ENCODE peak calls at places on chromosomes 16 and 17, in seven cellular contexts. One of them, this sample, is unnamed.
A peak's percentile ranks its signal among the peaks of the same experiment; 100 is the strongest.

GRCh38 chr17:77535435-77535834 is 394.7 kb downstream of the SEC14L1 start:
- DNase-seq in endothelial cell: no peak
- DNase-seq in colonic mucosa: no peak
- DNase-seq in brain microvascular endothelial cell: no peak
- DNase-seq in CD8-positive, alpha-beta T cell: no peak
- DNase-seq in A549: no peak
- DNase-seq in mesothelial cell of epicardium: no peak
- DNase-seq in this sample: no peak

GRCh38 chr17:61400786-61401279 is 1.2 kb downstream of the TBX2 start:
- DNase-seq in endothelial cell: no peak
- DNase-seq in colonic mucosa: no peak
- DNase-seq in brain microvascular endothelial cell: no peak
- DNase-seq in CD8-positive, alpha-beta T cell: no peak
- DNase-seq in A549: no peak
- DNase-seq in mesothelial cell of epicardium: no peak
- DNase-seq in this sample: no peak

GRCh38 chr17:63929860-63930766 is 2.0 kb downstream of the CD79B start:
- DNase-seq in endothelial cell: no peak
- DNase-seq in colonic mucosa: no peak
- DNase-seq in brain microvascular endothelial cell: no peak
- DNase-seq in CD8-positive, alpha-beta T cell: no peak
- DNase-seq in A549: no peak
- DNase-seq in mesothelial cell of epicardium: no peak
- DNase-seq in this sample: no peak

GRCh38 chr17:69335018-69335417 is 8.1 kb upstream of the ABCA5 start:
- DNase-seq in endothelial cell: no peak
- DNase-seq in colonic mucosa: no peak
- DNase-seq in brain microvascular endothelial cell: no peak
- DNase-seq in CD8-positive, alpha-beta T cell: no peak
- DNase-seq in A549: peak; percentile 68
- DNase-seq in mesothelial cell of epicardium: no peak
- DNase-seq in this sample: no peak

GRCh38 chr16:12758031-12758669 is 45.5 kb downstream of the CPPED1 start:
- DNase-seq in endothelial cell: no peak
- DNase-seq in colonic mucosa: no peak
- DNase-seq in brain microvascular endothelial cell: no peak
- DNase-seq in CD8-positive, alpha-beta T cell: no peak
- DNase-seq in A549: no peak
- DNase-seq in mesothelial cell of epicardium: no peak
- DNase-seq in this sample: no peak

GRCh38 chr17:11880714-11881113 is 116.6 kb downstream of the ZNF18 start:
- DNase-seq in endothelial cell: no peak
- DNase-seq in colonic mucosa: peak; percentile 23
- DNase-seq in brain microvascular endothelial cell: no peak
- DNase-seq in CD8-positive, alpha-beta T cell: no peak
- DNase-seq in A549: peak; percentile 71
- DNase-seq in mesothelial cell of epicardium: no peak
- DNase-seq in this sample: peak; percentile 34

GRCh38 chr16:48384305-48384981 is 770 bp downstream of the SIAH1 start:
- DNase-seq in endothelial cell: peak; percentile 74
- DNase-seq in colonic mucosa: peak; percentile 65
- DNase-seq in brain microvascular endothelial cell: peak; percentile 20
- DNase-seq in CD8-positive, alpha-beta T cell: peak; percentile 21
- DNase-seq in A549: peak; percentile 64
- DNase-seq in mesothelial cell of epicardium: peak; percentile 30
- DNase-seq in this sample: peak; percentile 74

GRCh38 chr16:78045865-78046581 is 23.7 kb downstream of the CLEC3A start:
- DNase-seq in endothelial cell: peak; percentile 99
- DNase-seq in colonic mucosa: peak; percentile 36
- DNase-seq in brain microvascular endothelial cell: peak; percentile 55
- DNase-seq in CD8-positive, alpha-beta T cell: no peak
- DNase-seq in A549: peak; percentile 36
- DNase-seq in mesothelial cell of epicardium: peak; percentile 79
- DNase-seq in this sample: peak; percentile 75

GRCh38 chr16:60419859-60420258 is 1616.4 kb downstream of the CDH8 start:
- DNase-seq in endothelial cell: no peak
- DNase-seq in colonic mucosa: no peak
- DNase-seq in brain microvascular endothelial cell: no peak
- DNase-seq in CD8-positive, alpha-beta T cell: no peak
- DNase-seq in A549: peak; percentile 1
- DNase-seq in mesothelial cell of epicardium: no peak
- DNase-seq in this sample: no peak

GRCh38 chr16:82432261-82432660 is 194.5 kb upstream of the CDH13 start:
- DNase-seq in endothelial cell: no peak
- DNase-seq in colonic mucosa: no peak
- DNase-seq in brain microvascular endothelial cell: no peak
- DNase-seq in CD8-positive, alpha-beta T cell: no peak
- DNase-seq in A549: no peak
- DNase-seq in mesothelial cell of epicardium: no peak
- DNase-seq in this sample: no peak

GRCh38 chr17:68944435-68945035 is 10.7 kb downstream of the ABCA8 start:
- DNase-seq in endothelial cell: peak; percentile 21
- DNase-seq in colonic mucosa: no peak
- DNase-seq in brain microvascular endothelial cell: no peak
- DNase-seq in CD8-positive, alpha-beta T cell: no peak
- DNase-seq in A549: no peak
- DNase-seq in mesothelial cell of epicardium: no peak
- DNase-seq in this sample: no peak

GRCh38 chr16:88978608-88979346 is 1.8 kb upstream of the CBFA2T3 start:
- DNase-seq in endothelial cell: no peak
- DNase-seq in colonic mucosa: no peak
- DNase-seq in brain microvascular endothelial cell: no peak
- DNase-seq in CD8-positive, alpha-beta T cell: no peak
- DNase-seq in A549: no peak
- DNase-seq in mesothelial cell of epicardium: no peak
- DNase-seq in this sample: no peak

GRCh38 chr16:8752706-8753105 is 44.7 kb downstream of the TMEM186 start:
- DNase-seq in endothelial cell: no peak
- DNase-seq in colonic mucosa: no peak
- DNase-seq in brain microvascular endothelial cell: no peak
- DNase-seq in CD8-positive, alpha-beta T cell: no peak
- DNase-seq in A549: no peak
- DNase-seq in mesothelial cell of epicardium: no peak
- DNase-seq in this sample: no peak

GRCh38 chr16:86566966-86567700 is 504 bp downstream of the FOXC2 start:
- DNase-seq in endothelial cell: peak; percentile 56
- DNase-seq in colonic mucosa: no peak
- DNase-seq in brain microvascular endothelial cell: peak; percentile 68
- DNase-seq in CD8-positive, alpha-beta T cell: no peak
- DNase-seq in A549: peak; percentile 48
- DNase-seq in mesothelial cell of epicardium: no peak
- DNase-seq in this sample: no peak

GRCh38 chr17:1985686-1986085 is 39.4 kb downstream of the RTN4RL1 start:
- DNase-seq in endothelial cell: no peak
- DNase-seq in colonic mucosa: no peak
- DNase-seq in brain microvascular endothelial cell: no peak
- DNase-seq in CD8-positive, alpha-beta T cell: no peak
- DNase-seq in A549: no peak
- DNase-seq in mesothelial cell of epicardium: no peak
- DNase-seq in this sample: peak; percentile 48

GRCh38 chr17:56819431-56820145 is 14.1 kb downstream of the C17orf67 start:
- DNase-seq in endothelial cell: peak; percentile 83
- DNase-seq in colonic mucosa: peak; percentile 91
- DNase-seq in brain microvascular endothelial cell: peak; percentile 61
- DNase-seq in CD8-positive, alpha-beta T cell: peak; percentile 72
- DNase-seq in A549: peak; percentile 81
- DNase-seq in mesothelial cell of epicardium: no peak
- DNase-seq in this sample: peak; percentile 81

GRCh38 chr16:85573696-85574641 is 39.2 kb upstream of the GSE1 start:
- DNase-seq in endothelial cell: no peak
- DNase-seq in colonic mucosa: no peak
- DNase-seq in brain microvascular endothelial cell: peak; percentile 54
- DNase-seq in CD8-positive, alpha-beta T cell: no peak
- DNase-seq in A549: no peak
- DNase-seq in mesothelial cell of epicardium: peak; percentile 79
- DNase-seq in this sample: no peak

GRCh38 chr17:74407384-74407783 is 24.5 kb upstream of the GPRC5C start:
- DNase-seq in endothelial cell: no peak
- DNase-seq in colonic mucosa: no peak
- DNase-seq in brain microvascular endothelial cell: no peak
- DNase-seq in CD8-positive, alpha-beta T cell: no peak
- DNase-seq in A549: no peak
- DNase-seq in mesothelial cell of epicardium: no peak
- DNase-seq in this sample: no peak

GRCh38 chr16:14486520-14487303 is 143.3 kb downstream of the PARN start:
- DNase-seq in endothelial cell: no peak
- DNase-seq in colonic mucosa: peak; percentile 88
- DNase-seq in brain microvascular endothelial cell: peak; percentile 94
- DNase-seq in CD8-positive, alpha-beta T cell: no peak
- DNase-seq in A549: peak; percentile 93
- DNase-seq in mesothelial cell of epicardium: peak; percentile 43
- DNase-seq in this sample: peak; percentile 74

GRCh38 chr17:31391496-31391949 is at the start of gene RAB11FIP4:
- DNase-seq in endothelial cell: peak; percentile 20
- DNase-seq in colonic mucosa: no peak
- DNase-seq in brain microvascular endothelial cell: no peak
- DNase-seq in CD8-positive, alpha-beta T cell: no peak
- DNase-seq in A549: no peak
- DNase-seq in mesothelial cell of epicardium: no peak
- DNase-seq in this sample: no peak

GRCh38 chr17:53607475-53607874 is 215.3 kb upstream of the KIF2B start:
- DNase-seq in endothelial cell: no peak
- DNase-seq in colonic mucosa: no peak
- DNase-seq in brain microvascular endothelial cell: no peak
- DNase-seq in CD8-positive, alpha-beta T cell: no peak
- DNase-seq in A549: no peak
- DNase-seq in mesothelial cell of epicardium: no peak
- DNase-seq in this sample: no peak

GRCh38 chr16:84331998-84332780 is 36.1 kb upstream of the ATP2C2 start:
- DNase-seq in endothelial cell: no peak
- DNase-seq in colonic mucosa: no peak
- DNase-seq in brain microvascular endothelial cell: no peak
- DNase-seq in CD8-positive, alpha-beta T cell: no peak
- DNase-seq in A549: no peak
- DNase-seq in mesothelial cell of epicardium: no peak
- DNase-seq in this sample: no peak

GRCh38 chr17:59373879-59374495 is 42.5 kb downstream of the YPEL2 start:
- DNase-seq in endothelial cell: no peak
- DNase-seq in colonic mucosa: no peak
- DNase-seq in brain microvascular endothelial cell: peak; percentile 81
- DNase-seq in CD8-positive, alpha-beta T cell: no peak
- DNase-seq in A549: no peak
- DNase-seq in mesothelial cell of epicardium: no peak
- DNase-seq in this sample: no peak

GRCh38 chr17:15101175-15101574 is 164.0 kb downstream of the PMP22 start:
- DNase-seq in endothelial cell: no peak
- DNase-seq in colonic mucosa: no peak
- DNase-seq in brain microvascular endothelial cell: no peak
- DNase-seq in CD8-positive, alpha-beta T cell: no peak
- DNase-seq in A549: no peak
- DNase-seq in mesothelial cell of epicardium: no peak
- DNase-seq in this sample: no peak

GRCh38 chr16:74903882-74904678 is 80.8 kb downstream of the WDR59 start:
- DNase-seq in endothelial cell: no peak
- DNase-seq in colonic mucosa: no peak
- DNase-seq in brain microvascular endothelial cell: no peak
- DNase-seq in CD8-positive, alpha-beta T cell: no peak
- DNase-seq in A549: no peak
- DNase-seq in mesothelial cell of epicardium: no peak
- DNase-seq in this sample: no peak
- TF ChIP-seq CTCF in endothelial cell: no peak
- TF ChIP-seq CTCF in colonic mucosa: no peak
- TF ChIP-seq CTCF in brain microvascular endothelial cell: no peak
- TF ChIP-seq CTCF in CD8-positive, alpha-beta T cell: no peak
- TF ChIP-seq CTCF in A549: no peak
- TF ChIP-seq CTCF in mesothelial cell of epicardium: no peak
- TF ChIP-seq CTCF in this sample: no peak

GRCh38 chr16:51971184-51971583 is 575.8 kb downstream of the TOX3 start:
- DNase-seq in endothelial cell: peak; percentile 49
- DNase-seq in colonic mucosa: no peak
- DNase-seq in brain microvascular endothelial cell: peak; percentile 45
- DNase-seq in CD8-positive, alpha-beta T cell: no peak
- DNase-seq in A549: peak; percentile 20
- DNase-seq in mesothelial cell of epicardium: no peak
- DNase-seq in this sample: peak; percentile 27
- TF ChIP-seq CTCF in endothelial cell: peak; percentile 54
- TF ChIP-seq CTCF in colonic mucosa: no peak
- TF ChIP-seq CTCF in brain microvascular endothelial cell: peak; percentile 69
- TF ChIP-seq CTCF in CD8-positive, alpha-beta T cell: no peak
- TF ChIP-seq CTCF in A549: no peak
- TF ChIP-seq CTCF in mesothelial cell of epicardium: no peak
- TF ChIP-seq CTCF in this sample: peak; percentile 41

GRCh38 chr17:75892556-75893224 is 4.1 kb downstream of the TRIM65 start:
- DNase-seq in endothelial cell: no peak
- DNase-seq in colonic mucosa: no peak
- DNase-seq in brain microvascular endothelial cell: no peak
- DNase-seq in CD8-positive, alpha-beta T cell: no peak
- DNase-seq in A549: no peak
- DNase-seq in mesothelial cell of epicardium: no peak
- DNase-seq in this sample: no peak
- TF ChIP-seq CTCF in endothelial cell: no peak
- TF ChIP-seq CTCF in colonic mucosa: no peak
- TF ChIP-seq CTCF in brain microvascular endothelial cell: no peak
- TF ChIP-seq CTCF in CD8-positive, alpha-beta T cell: no peak
- TF ChIP-seq CTCF in A549: no peak
- TF ChIP-seq CTCF in mesothelial cell of epicardium: no peak
- TF ChIP-seq CTCF in this sample: no peak

DNA sequence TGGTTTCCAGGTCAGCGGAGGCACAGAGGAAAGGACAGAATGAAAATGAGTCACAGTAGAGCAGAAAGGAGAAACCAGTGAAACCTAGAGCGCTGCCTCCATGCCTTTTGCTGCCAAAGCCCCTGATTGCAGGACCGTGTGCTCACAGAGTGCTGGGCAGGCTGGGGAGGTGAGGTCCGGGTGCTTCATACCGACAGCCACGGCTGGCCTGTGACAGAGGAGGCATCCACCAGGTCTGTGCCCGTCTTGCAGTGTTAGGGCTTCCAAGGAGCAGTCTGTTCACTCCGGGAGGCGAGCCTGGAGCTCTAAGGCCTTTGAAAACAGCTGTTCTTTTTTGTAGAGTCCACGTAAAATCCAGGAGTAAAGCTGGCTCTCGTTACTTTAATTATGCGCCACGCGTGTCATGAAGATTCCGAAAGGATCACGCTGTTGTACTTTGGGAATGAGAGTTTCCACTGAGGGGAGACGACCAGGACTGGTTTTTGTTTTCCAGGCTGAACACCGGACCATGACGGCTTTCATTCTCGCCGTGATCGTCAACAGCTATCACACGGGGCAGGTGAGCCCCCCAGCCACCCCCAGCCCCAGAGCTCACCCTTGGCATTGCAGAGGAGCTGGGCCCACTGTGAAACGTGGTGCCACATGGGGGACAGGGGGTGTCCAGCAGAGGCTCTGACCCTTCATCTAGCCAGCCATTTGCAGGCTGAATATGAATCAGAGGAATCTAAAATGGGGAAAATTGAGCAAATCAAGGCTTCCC is 108.5 kb upstream of the CHMP6 start:
- DNase-seq in endothelial cell: no peak
- DNase-seq in colonic mucosa: no peak
- DNase-seq in brain microvascular endothelial cell: no peak
- DNase-seq in CD8-positive, alpha-beta T cell: no peak
- DNase-seq in A549: no peak
- DNase-seq in mesothelial cell of epicardium: no peak
- DNase-seq in this sample: no peak
- TF ChIP-seq CTCF in endothelial cell: no peak
- TF ChIP-seq CTCF in colonic mucosa: no peak
- TF ChIP-seq CTCF in brain microvascular endothelial cell: no peak
- TF ChIP-seq CTCF in CD8-positive, alpha-beta T cell: no peak
- TF ChIP-seq CTCF in A549: no peak
- TF ChIP-seq CTCF in mesothelial cell of epicardium: no peak
- TF ChIP-seq CTCF in this sample: no peak